ENCODE peak calls at places on chromosomes 11 and 22, in five cellular contexts. G is left lung, X is IMR-90, W is activated T-helper 1 cell treated with Interleukin-2 at 50 U/mL for 16 hours, T is EL. L is an unnamed sample.

GRCh38 chr11:32990481-32990880 is 25.2 kb upstream of the DEPDC7 start:
- DNase-seq in G (no peak), X (no peak), W (no peak), T (no peak), L (no peak)

GRCh38 chr11:65398362-65398910 is 12.0 kb downstream of the FRMD8 start:
- DNase-seq in W (no peak), G (no peak), T (no peak), X (no peak), L (no peak)

GRCh38 chr11:67490727-67491065 is 7.9 kb downstream of the AIP start:
- DNase-seq in T (no peak), X (no peak), G (no peak), W (no peak), L (no peak)

GRCh38 chr22:17966403-17966717 is 58.0 kb downstream of the MICAL3 start:
- DNase-seq in W (no peak), G (no peak), T (no peak), X (no peak), L (no peak)

GRCh38 chr22:45263790-45264269 is 20.9 kb upstream of the UPK3A start:
- DNase-seq in X (peak; percentile 84), T (peak; percentile 80), W (no peak), G (peak; percentile 74), L (peak; percentile 53)

GRCh38 chr11:2968501-2968900 is 23.6 kb downstream of the NAP1L4 start:
- DNase-seq in W (no peak), G (no peak), T (no peak), X (no peak), L (no peak)

GRCh38 chr22:17974703-17975372 is 49.5 kb downstream of the MICAL3 start:
- DNase-seq in T (no peak), G (no peak), W (no peak), X (no peak), L (no peak)

GRCh38 chr11:72625746-72626636 is 48.2 kb downstream of the PDE2A start:
- DNase-seq in T (no peak), W (no peak), G (peak; percentile 42), X (peak; percentile 27), L (no peak)

GRCh38 chr11:16825968-16826367 is 87.5 kb downstream of the C11orf58 start:
- DNase-seq in X (no peak), G (no peak), T (no peak), W (no peak), L (no peak)

GRCh38 chr11:24239016-24239720 is 257.7 kb upstream of the LUZP2 start:
- DNase-seq in G (no peak), W (no peak), X (peak; percentile 95), T (peak; percentile 85), L (no peak)

GRCh38 chr11:5737672-5738071 is 1.4 kb downstream of the OR56B1 start:
- DNase-seq in G (no peak), T (no peak), X (no peak), W (no peak), L (no peak)

GRCh38 chr22:47553436-47553835 is 791.0 kb downstream of the TBC1D22A start:
- DNase-seq in T (no peak), W (no peak), X (no peak), G (no peak), L (no peak)

GRCh38 chr11:96178014-96178745 is 164.8 kb downstream of the MAML2 start:
- DNase-seq in W (no peak), X (no peak), G (no peak), T (no peak), L (peak; percentile 30)

GRCh38 chr22:41642711-41643110 is 21.6 kb downstream of the XRCC6 start:
- DNase-seq in X (peak; percentile 51), G (no peak), T (no peak), W (no peak), L (no peak)

GRCh38 chr22:38504731-38505594 is 1.1 kb downstream of the DDX17 start:
- DNase-seq in W (peak; percentile 31), X (peak; percentile 48), T (peak; percentile 61), G (peak; percentile 54), L (peak; percentile 65)